ENCODE peak calls at places on chromosome 12, in six cellular contexts. G, C, J, A, T and Y are unnamed samples.

GRCh38 chr12:46677749-46678148 is 148.0 kb downstream of the SLC38A4 start:
- DNase-seq in A (peak), T (peak), G (no peak), C (no peak), J (no peak), Y (no peak)

GRCh38 chr12:24881227-24881626 is 67.7 kb downstream of the BCAT1 start:
- DNase-seq in G (no peak), J (no peak), T (no peak), A (no peak), C (no peak), Y (no peak)

GRCh38 chr12:122871851-122872785 is 23.8 kb downstream of the VPS37B start:
- DNase-seq in G (no peak), C (no peak), T (peak), A (peak), J (no peak), Y (peak)

GRCh38 chr12:131057211-131057721 is 103.6 kb downstream of the ADGRD1 start:
- DNase-seq in G (no peak), C (no peak), T (no peak), A (peak), J (no peak), Y (no peak)

GRCh38 chr12:104720346-104721064 is 237.6 kb downstream of the SLC41A2 start:
- DNase-seq in C (peak), J (no peak), A (no peak), T (peak), G (peak), Y (no peak)

GRCh38 chr12:12901158-12901791 is 9.9 kb downstream of the GPRC5A start:
- DNase-seq in J (no peak), G (no peak), A (no peak), C (no peak), T (peak), Y (no peak)

GRCh38 chr12:73935817-73936216 is 601.8 kb upstream of the ATXN7L3B start:
- DNase-seq in G (no peak), C (no peak), T (no peak), A (peak), J (no peak), Y (no peak)

GRCh38 chr12:12531194-12531593 is 31.5 kb downstream of the DUSP16 start:
- DNase-seq in C (no peak), G (no peak), J (no peak), T (no peak), A (no peak), Y (no peak)

GRCh38 chr12:33724867-33725266 is 285.2 kb upstream of the SYT10 start:
- DNase-seq in C (no peak), G (no peak), A (no peak), J (no peak), T (no peak), Y (no peak)

GRCh38 chr12:93536766-93537515 is 35.5 kb upstream of the SOCS2 start:
- DNase-seq in T (peak), C (no peak), G (no peak), A (no peak), J (no peak), Y (no peak)

GRCh38 chr12:49296836-49297694 is 2.1 kb downstream of the PRPH start:
- DNase-seq in A (peak), C (no peak), G (no peak), J (peak), T (peak), Y (no peak)